ENCODE peak calls at places on chromosomes 6 and 20, in six cellular contexts. K is NB4, X is Calu3, P is heart left ventricle, D is GM23338, S is tibial nerve. N is an unnamed sample.

GRCh38 chr20:52071136-52071535 is 120.4 kb downstream of the ZFP64 start:
- DNase-seq in D (no peak), S (no peak), X (no peak), P (no peak), K (no peak), N (no peak)

GRCh38 chr6:158910484-158911075 is 89.4 kb downstream of the RSPH3 start:
- DNase-seq in P (no peak), X (peak; percentile 76), D (peak; percentile 92), K (no peak), S (no peak), N (peak; percentile 8)

GRCh38 chr6:88780714-88781389 is 182.6 kb downstream of the RNGTT start:
- DNase-seq in P (no peak), K (peak; percentile 83), D (peak; percentile 88), X (peak; percentile 58), S (no peak), N (peak; percentile 67)

GRCh38 chr6:69867075-69867911 is 937 bp downstream of the COL19A1 start:
- DNase-seq in X (peak; percentile 74), K (peak; percentile 79), S (no peak), P (peak; percentile 83), D (peak; percentile 83), N (peak; percentile 6)

GRCh38 chr6:169944415-169944814 is 193.0 kb downstream of the ERMARD start:
- DNase-seq in D (no peak), K (no peak), X (no peak), P (no peak), S (no peak), N (no peak)

GRCh38 chr6:119351005-119351394 is 1.4 kb upstream of the MAN1A1 start:
- DNase-seq in S (no peak), X (no peak), K (no peak), P (no peak), D (no peak), N (peak; percentile 74)

GRCh38 chr6:83978324-83978734 is 55.2 kb upstream of the MRAP2 start:
- DNase-seq in D (no peak), X (no peak), S (no peak), K (no peak), P (no peak), N (peak; percentile 14)

GRCh38 chr6:35317483-35318199 is 20.0 kb downstream of the DEF6 start:
- DNase-seq in S (no peak), K (no peak), X (no peak), P (no peak), D (peak; percentile 45), N (no peak)

GRCh38 chr6:10595731-10596664 is 74.8 kb downstream of the GCNT2 start:
- DNase-seq in D (peak; percentile 85), K (peak; percentile 91), S (no peak), X (no peak), P (no peak), N (peak; percentile 29)

GRCh38 chr6:55836481-55836880 is 38.9 kb downstream of the BMP5 start:
- DNase-seq in D (no peak), S (no peak), K (no peak), X (no peak), P (no peak), N (no peak)

GRCh38 chr20:58840816-58841538 is 9.7 kb downstream of the GNAS-AS1 start:
- DNase-seq in D (peak; percentile 38), X (no peak), S (no peak), K (no peak), P (no peak), N (no peak)

GRCh38 chr20:58838174-58838573 is 12.5 kb downstream of the GNAS-AS1 start:
- DNase-seq in D (no peak), K (peak; percentile 36), X (no peak), P (no peak), S (no peak), N (no peak)

GRCh38 chr20:58839991-58840747 is 10.5 kb downstream of the GNAS-AS1 start:
- DNase-seq in P (no peak), K (no peak), S (no peak), D (peak; percentile 57), X (no peak), N (no peak)

GRCh38 chr20:58837717-58838116 is 13.0 kb downstream of the GNAS-AS1 start:
- DNase-seq in P (no peak), K (no peak), D (no peak), X (no peak), S (no peak), N (no peak)

DNA sequence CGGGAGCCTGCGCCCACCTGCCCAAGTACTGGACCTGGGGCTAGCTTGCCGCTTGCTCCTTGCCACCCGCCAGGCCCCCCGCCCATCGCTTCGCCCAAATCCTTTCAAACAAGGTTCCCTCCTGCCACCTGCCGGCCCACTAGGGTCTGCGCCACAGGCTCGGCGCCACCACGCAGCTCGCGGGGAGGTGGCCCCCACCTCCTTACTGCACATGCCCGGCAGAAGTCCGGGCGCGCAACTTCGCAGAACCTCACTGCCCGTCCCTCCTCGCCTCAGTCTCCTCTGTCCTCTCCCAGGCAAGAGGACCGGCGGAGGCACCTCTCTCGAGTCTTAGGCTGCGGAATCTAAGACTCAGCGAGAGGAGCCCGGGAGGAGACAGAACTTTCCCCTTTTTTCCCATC is 11.2 kb downstream of the GNAS-AS1 start:
- DNase-seq in X (peak; percentile 44), P (no peak), K (peak; percentile 74), S (no peak), D (peak; percentile 74), N (peak; percentile 26)
- TF ChIP-seq CTCF in X (peak; percentile 24), P (peak; percentile 13), K (peak; percentile 27), S (peak; percentile 10), D (peak; percentile 49), N (peak; percentile 46)

GRCh38 chr6:31423550-31423949 is 20.2 kb downstream of the MICA start:
- DNase-seq in X (no peak), S (no peak), K (no peak), D (no peak), P (no peak), N (no peak)
- TF ChIP-seq CTCF in X (no peak), S (no peak), K (no peak), D (no peak), P (no peak), N (no peak)

GRCh38 chr6:78157606-78158005 is 504.8 kb downstream of the MEI4 start:
- DNase-seq in X (no peak), K (no peak), S (no peak), D (peak; percentile 40), P (no peak), N (no peak)
- TF ChIP-seq CTCF in X (no peak), K (no peak), S (no peak), D (peak; percentile 46), P (no peak), N (no peak)

DNA sequence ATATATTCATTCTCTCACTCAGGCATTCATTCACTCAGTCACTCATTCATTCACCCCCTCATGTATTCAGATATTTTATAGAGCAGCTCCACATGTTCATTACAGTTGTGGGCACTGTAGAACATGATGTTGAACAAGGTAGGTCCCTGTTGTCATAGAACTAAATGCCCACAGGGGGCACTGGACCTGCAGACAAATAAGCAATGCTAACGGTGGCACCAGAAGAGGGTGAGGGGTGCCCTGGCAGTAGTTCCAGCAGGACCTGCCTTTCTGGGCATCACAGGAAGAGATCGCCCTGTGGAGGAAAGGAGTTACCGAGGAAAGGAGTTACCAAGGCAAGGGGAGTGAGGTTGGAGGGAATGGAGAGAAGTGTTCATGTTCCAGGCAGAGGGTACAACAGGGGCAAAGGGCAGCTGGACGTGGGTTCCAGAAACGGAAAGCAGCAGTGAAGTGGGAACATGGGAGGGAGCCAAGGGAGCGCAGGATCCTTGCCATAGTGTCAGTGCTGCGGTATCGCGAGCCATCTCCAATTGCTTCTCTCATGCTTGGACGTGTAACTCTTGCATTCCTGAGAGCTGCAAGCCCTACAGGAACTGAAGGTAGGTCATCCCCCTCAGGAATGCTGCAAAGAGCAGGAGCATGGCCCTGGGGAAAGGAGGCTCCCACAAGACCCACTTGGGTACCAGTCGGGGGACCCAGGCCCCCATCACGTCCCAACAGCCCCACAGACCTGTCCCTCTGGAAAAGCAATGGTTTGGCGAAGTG is 128.2 kb downstream of the EDN3 start:
- DNase-seq in S (no peak), P (no peak), K (peak; percentile 51), D (peak; percentile 46), X (no peak), N (no peak)
- TF ChIP-seq CTCF in S (no peak), P (no peak), K (peak; percentile 49), D (peak; percentile 67), X (peak; percentile 32), N (no peak)

DNA sequence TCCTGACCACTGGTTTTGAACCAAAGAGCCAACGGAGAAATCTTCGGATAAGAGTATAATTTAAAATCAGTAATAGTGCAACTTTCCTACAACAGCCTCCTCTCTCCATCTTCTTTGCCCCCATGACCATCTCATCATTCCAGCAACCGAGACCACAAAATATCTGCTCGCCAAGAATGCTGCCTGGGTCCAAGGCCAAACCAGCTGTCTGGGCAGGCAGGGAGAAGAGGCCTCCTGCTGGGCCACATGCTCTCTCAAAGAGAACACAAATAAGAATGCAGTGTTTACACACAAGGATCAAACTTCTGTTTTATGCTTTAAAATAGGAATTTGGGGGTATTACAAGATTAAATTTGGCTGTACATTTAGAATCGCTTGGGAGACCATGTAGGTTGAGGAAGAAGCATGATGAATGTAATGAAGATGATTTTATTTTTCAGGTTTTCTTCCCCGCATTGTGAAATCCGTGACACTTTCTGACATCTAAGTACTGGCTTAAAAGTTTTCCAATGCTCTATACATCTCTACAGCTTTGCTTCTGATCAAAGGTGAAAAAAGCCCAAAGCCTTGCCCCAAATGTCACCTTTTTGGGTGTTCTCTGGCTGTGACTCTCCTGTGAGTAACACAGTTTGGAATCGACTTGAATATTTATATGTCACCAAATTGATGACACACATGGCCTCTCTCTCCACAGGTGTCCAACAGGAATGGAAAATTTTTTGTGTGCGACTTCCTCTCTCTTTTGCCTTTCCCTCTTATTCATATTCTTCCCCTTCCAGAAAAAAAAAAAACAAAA is 79.4 kb upstream of the PROKR2 start:
- DNase-seq in K (no peak), P (no peak), S (no peak), X (no peak), D (no peak), N (peak; percentile 3)
- TF ChIP-seq CTCF in K (no peak), P (no peak), S (no peak), X (no peak), D (no peak), N (no peak)

DNA sequence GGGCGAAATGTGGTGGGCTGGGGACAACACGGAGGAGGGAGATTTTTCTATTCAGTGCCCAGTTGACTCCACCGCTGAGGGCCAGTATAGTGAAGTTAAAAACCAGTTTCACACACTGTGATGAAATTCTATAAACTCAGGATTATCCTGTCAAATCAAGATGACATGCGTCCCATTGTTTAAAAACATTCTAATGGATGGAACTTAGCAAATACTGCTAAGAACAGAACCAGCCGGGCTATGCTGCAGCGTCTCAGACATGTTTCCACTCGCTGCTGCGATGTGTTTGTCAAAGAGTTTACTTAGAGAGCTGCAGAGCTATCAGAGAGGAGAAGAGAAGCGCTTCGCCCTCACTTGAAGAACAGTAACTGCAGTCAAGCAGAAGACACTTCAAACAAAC is 212.6 kb upstream of the FOXQ1 start:
- DNase-seq in D (no peak), S (no peak), X (no peak), K (no peak), P (no peak), N (no peak)
- TF ChIP-seq CTCF in D (no peak), S (no peak), X (no peak), K (no peak), P (no peak), N (no peak)

N was measured in astrocyte of the spinal cord.